ENCODE peak calls at places on chromosomes 11 and 22, in nine cellular contexts. L is coronary artery, U is stomach, G is astrocyte of the spinal cord, T is K562, J is OCI-LY7, D is GM23248, X is neuronal stem cell, A is suprapubic skin. I is an unnamed sample.

GRCh38 chr22:40401532-40401931 is 31.1 kb downstream of the SGSM3 start:
- DNase-seq in L (no peak), U (no peak), G (no peak), T (no peak), J (no peak), D (no peak), X (no peak), A (no peak), I (no peak)

GRCh38 chr11:75667831-75668507 is 869 bp downstream of the MAP6 start:
- DNase-seq in L (no peak), U (peak), G (peak), T (no peak), J (no peak), D (peak), X (peak), A (no peak), I (peak)

GRCh38 chr11:11505190-11505589 is 116.6 kb downstream of the GALNT18 start:
- DNase-seq in L (no peak), U (no peak), G (no peak), T (no peak), J (no peak), D (peak), X (no peak), A (no peak), I (no peak)

GRCh38 chr11:86047275-86047991 is 21.5 kb downstream of the PICALM start:
- DNase-seq in L (no peak), U (no peak), G (no peak), T (no peak), J (no peak), D (peak), X (no peak), A (no peak), I (peak)

GRCh38 chr11:124673333-124674167 is at the start of the genes SIAE and SPA17:
- DNase-seq in L (peak), U (peak), G (peak), T (peak), J (peak), D (peak), X (peak), A (peak), I (peak)

GRCh38 chr11:55106391-55106790 is 155.6 kb upstream of the TRIM48 start:
- DNase-seq in L (no peak), U (no peak), G (no peak), T (no peak), J (no peak), D (no peak), X (no peak), A (no peak), I (no peak)

GRCh38 chr22:25134028-25134427 is 65.6 kb upstream of the CRYBB3 start:
- DNase-seq in L (no peak), U (peak), G (no peak), T (no peak), J (no peak), D (no peak), X (no peak), A (no peak), I (no peak)

GRCh38 chr22:22897947-22898346 is 10.3 kb downstream of the IGLL5 start:
- DNase-seq in L (no peak), U (no peak), G (no peak), T (no peak), J (no peak), D (no peak), X (no peak), A (peak), I (no peak)

GRCh38 chr11:8168485-8169257 is at the start of gene RIC3:
- DNase-seq in L (no peak), U (peak), G (no peak), T (no peak), J (no peak), D (no peak), X (peak), A (no peak), I (no peak)

GRCh38 chr11:33997473-33998347 is 53.8 kb upstream of the CAPRIN1 start:
- DNase-seq in L (no peak), U (no peak), G (no peak), T (no peak), J (no peak), D (peak), X (no peak), A (no peak), I (peak)
- H3K4me3 ChIP-seq in L (no peak), U (peak), G (no peak), T (no peak), J (no peak), D (peak), X (no peak), A (no peak), I (no peak)

GRCh38 chr11:65013692-65014145 is 241 bp upstream of the ARL2 start:
- DNase-seq in L (peak), U (peak), G (peak), T (peak), J (peak), D (peak), X (peak), A (peak), I (peak)

GRCh38 chr11:65014146-65014960 is at the start of gene ARL2:
- DNase-seq in L (peak), U (peak), G (no peak), T (peak), J (no peak), D (peak), X (no peak), A (peak), I (peak)

GRCh38 chr11:65016705-65017104 is 2.7 kb downstream of the ARL2 start:
- DNase-seq in L (no peak), U (no peak), G (no peak), T (no peak), J (peak), D (no peak), X (no peak), A (no peak), I (no peak)

GRCh38 chr11:65008873-65009272 is 5.1 kb upstream of the ARL2 start:
- DNase-seq in L (no peak), U (no peak), G (no peak), T (no peak), J (no peak), D (no peak), X (no peak), A (no peak), I (no peak)

GRCh38 chr11:65013130-65013691 is 749 bp upstream of the ARL2 start:
- DNase-seq in L (peak), U (peak), G (peak), T (peak), J (no peak), D (peak), X (no peak), A (peak), I (peak)
- H3K4me3 ChIP-seq in L (peak), U (peak), G (peak), T (peak), J (peak), D (peak), X (peak), A (peak), I (peak)

GRCh38 chr11:76901144-76901543 is 40.4 kb downstream of the ACER3 start:
- DNase-seq in L (no peak), U (no peak), G (no peak), T (no peak), J (no peak), D (no peak), X (no peak), A (no peak), I (no peak)
- H3K4me3 ChIP-seq in L (no peak), U (no peak), G (no peak), T (no peak), J (no peak), D (no peak), X (no peak), A (no peak), I (no peak)

GRCh38 chr11:35145249-35145648 is 6.3 kb downstream of the CD44 start:
- DNase-seq in L (no peak), U (peak), G (peak), T (peak), J (no peak), D (peak), X (no peak), A (no peak), I (peak)
- H3K4me3 ChIP-seq in L (no peak), U (peak), G (no peak), T (no peak), J (no peak), D (peak), X (no peak), A (peak), I (no peak)

GRCh38 chr11:122172352-122173073 is 56.5 kb upstream of the BLID start:
- DNase-seq in L (no peak), U (no peak), G (no peak), T (no peak), J (no peak), D (peak), X (no peak), A (no peak), I (no peak)
- H3K4me3 ChIP-seq in L (no peak), U (no peak), G (no peak), T (no peak), J (no peak), D (peak), X (no peak), A (no peak), I (no peak)

GRCh38 chr11:78773077-78773476 is 198.4 kb upstream of the NARS2 start:
- DNase-seq in L (no peak), U (no peak), G (no peak), T (no peak), J (no peak), D (no peak), X (no peak), A (no peak), I (peak)

GRCh38 chr11:78768947-78769346 is 194.3 kb upstream of the NARS2 start:
- DNase-seq in L (no peak), U (no peak), G (no peak), T (no peak), J (no peak), D (no peak), X (no peak), A (no peak), I (peak)

GRCh38 chr11:78768345-78768744 is 193.7 kb upstream of the NARS2 start:
- DNase-seq in L (no peak), U (no peak), G (no peak), T (no peak), J (no peak), D (no peak), X (no peak), A (no peak), I (no peak)

GRCh38 chr11:78773503-78773902 is 198.8 kb upstream of the NARS2 start:
- DNase-seq in L (no peak), U (no peak), G (no peak), T (no peak), J (no peak), D (no peak), X (no peak), A (no peak), I (no peak)

DNA sequence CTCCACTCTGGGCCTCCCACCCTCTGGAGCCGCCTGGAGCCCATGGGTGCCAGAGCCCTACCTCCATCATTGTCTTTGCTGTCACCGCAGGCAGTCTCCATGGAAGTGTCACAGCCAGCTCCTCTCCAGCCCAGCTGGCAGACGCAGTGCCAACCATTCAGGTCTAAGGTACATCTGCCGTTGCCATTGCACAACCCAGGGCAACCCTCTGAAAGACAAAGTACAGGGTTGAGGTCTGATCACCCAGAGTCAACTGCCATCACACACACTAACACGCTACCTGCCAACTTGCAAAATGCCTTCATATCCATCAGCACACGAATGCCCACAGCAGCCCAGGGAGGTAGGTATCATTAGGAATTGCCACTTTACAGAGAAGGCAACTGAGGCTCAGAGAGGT is 196.3 kb upstream of the NARS2 start:
- DNase-seq in L (no peak), U (no peak), G (no peak), T (no peak), J (no peak), D (no peak), X (no peak), A (no peak), I (no peak)
- H3K4me3 ChIP-seq in L (no peak), U (no peak), G (no peak), T (no peak), J (no peak), D (no peak), X (no peak), A (no peak), I (no peak)

I was measured in fibroblast of mammary gland.